ENCODE peak calls at places on chromosomes 2 and 18, in five cellular contexts. U is lower lobe of right lung, A is iPS-NIHi11, D is T1000, Y is transverse colon. T is an unnamed sample.

GRCh38 chr2:97751752-97752151 is 38.4 kb downstream of the ZAP70 start:
- DNase-seq in Y (no peak), A (peak), U (no peak), D (no peak), T (no peak)

GRCh38 chr2:86253424-86253823 is 54.2 kb downstream of the MRPL35 start:
- DNase-seq in U (no peak), D (no peak), Y (no peak), A (no peak), T (no peak)

GRCh38 chr2:151363709-151364108 is 6.3 kb downstream of the TNFAIP6 start:
- DNase-seq in D (no peak), A (no peak), U (peak), Y (no peak), T (no peak)

GRCh38 chr2:505931-506330 is 171.3 kb downstream of the TMEM18 start:
- DNase-seq in Y (no peak), A (peak), U (no peak), D (no peak), T (no peak)

GRCh38 chr2:95074663-95075439 is 46.8 kb downstream of the MRPS5 start:
- DNase-seq in D (no peak), Y (no peak), U (no peak), A (no peak), T (no peak)

GRCh38 chr2:119852214-119852613 is 92.5 kb downstream of the PTPN4 start:
- DNase-seq in A (no peak), D (no peak), U (no peak), Y (no peak), T (no peak)

GRCh38 chr18:48806551-48807261 is 144.1 kb downstream of the SMAD7 start:
- DNase-seq in D (no peak), U (peak), Y (peak), A (no peak), T (no peak)

GRCh38 chr2:58896600-58896999 is 655.5 kb upstream of the FANCL start:
- DNase-seq in Y (no peak), U (no peak), A (no peak), D (no peak), T (no peak)

GRCh38 chr2:236177604-236177966 is 9.4 kb upstream of the GBX2 start:
- DNase-seq in Y (peak), U (no peak), A (peak), D (peak), T (no peak)

GRCh38 chr2:205903549-205904129 is 182.3 kb downstream of the INO80D start:
- DNase-seq in U (no peak), Y (peak), A (peak), D (no peak), T (peak)

GRCh38 chr18:78861706-78862105 is 117.9 kb upstream of the SALL3 start:
- DNase-seq in U (no peak), A (no peak), Y (no peak), D (no peak), T (no peak)

GRCh38 chr18:21672868-21673267 is 31.7 kb downstream of the ABHD3 start:
- DNase-seq in U (no peak), Y (peak), D (peak), A (peak), T (no peak)

GRCh38 chr2:96241227-96241626 is 24.6 kb downstream of the TMEM127 start:
- DNase-seq in U (no peak), A (peak), D (no peak), Y (no peak), T (no peak)

GRCh38 chr2:42832289-42832634 is 39.9 kb upstream of the HAAO start:
- DNase-seq in A (no peak), D (no peak), Y (no peak), U (no peak), T (no peak)

GRCh38 chr2:164860694-164861042 is 19.0 kb upstream of the COBLL1 start:
- DNase-seq in U (no peak), A (no peak), D (no peak), Y (no peak), T (no peak)

GRCh38 chr18:3455938-3456685 is 6.1 kb downstream of the TGIF1 start:
- DNase-seq in U (no peak), D (no peak), Y (peak), A (no peak), T (peak)

GRCh38 chr2:127067620-127068350 is 39.2 kb downstream of the BIN1 start:
- DNase-seq in A (peak), D (no peak), Y (peak), U (peak), T (no peak)

GRCh38 chr18:45670281-45670962 is 53.6 kb upstream of the SLC14A1 start:
- DNase-seq in D (no peak), A (no peak), U (no peak), Y (no peak), T (no peak)